ENCODE peak calls at places on chromosomes 2 and 18, in four cellular contexts. One of them, this sample, is unnamed.

GRCh38 chr2:44420725-44421124 is 59.0 kb downstream of the CAMKMT start:
- DNase-seq in left cardiac atrium: no peak
- DNase-seq in right lobe of liver: no peak
- DNase-seq in ACHN: no peak
- DNase-seq in this sample: no peak

GRCh38 chr18:67485655-67486054 is 30.9 kb downstream of the DSEL start:
- DNase-seq in right lobe of liver: no peak
- DNase-seq in left cardiac atrium: no peak
- DNase-seq in ACHN: no peak
- DNase-seq in this sample: no peak

GRCh38 chr2:12700989-12701388 is 15.7 kb upstream of the TRIB2 start:
- DNase-seq in right lobe of liver: no peak
- DNase-seq in ACHN: no peak
- DNase-seq in left cardiac atrium: no peak
- DNase-seq in this sample: no peak

GRCh38 chr2:231482806-231483391 is 18.6 kb upstream of the NCL start:
- DNase-seq in right lobe of liver: peak
- DNase-seq in left cardiac atrium: peak
- DNase-seq in ACHN: peak
- DNase-seq in this sample: peak

GRCh38 chr2:134718095-134718955 is 475 bp downstream of the TMEM163 start:
- DNase-seq in ACHN: peak
- DNase-seq in left cardiac atrium: peak
- DNase-seq in right lobe of liver: no peak
- DNase-seq in this sample: no peak

GRCh38 chr2:127647242-127648190 is 1.6 kb downstream of the GPR17 start:
- DNase-seq in left cardiac atrium: peak
- DNase-seq in right lobe of liver: peak
- DNase-seq in ACHN: peak
- DNase-seq in this sample: no peak

GRCh38 chr2:158457092-158457825 is 507 bp downstream of the PKP4 start:
- DNase-seq in ACHN: peak
- DNase-seq in right lobe of liver: peak
- DNase-seq in left cardiac atrium: peak
- DNase-seq in this sample: peak

GRCh38 chr18:35463050-35463449 is 34.7 kb downstream of the INO80C start:
- DNase-seq in right lobe of liver: no peak
- DNase-seq in ACHN: no peak
- DNase-seq in left cardiac atrium: peak
- DNase-seq in this sample: no peak

GRCh38 chr2:88423733-88424132 is 28.8 kb downstream of the FOXI3 start:
- DNase-seq in ACHN: no peak
- DNase-seq in right lobe of liver: no peak
- DNase-seq in left cardiac atrium: no peak
- DNase-seq in this sample: no peak

GRCh38 chr2:147989809-147990403 is 30.6 kb downstream of the ORC4 start:
- DNase-seq in right lobe of liver: no peak
- DNase-seq in left cardiac atrium: no peak
- DNase-seq in ACHN: peak
- DNase-seq in this sample: peak

GRCh38 chr2:105600949-105601708 is 143.6 kb upstream of the NCK2 start:
- DNase-seq in right lobe of liver: no peak
- DNase-seq in ACHN: no peak
- DNase-seq in left cardiac atrium: no peak
- DNase-seq in this sample: no peak

GRCh38 chr2:216206821-216207220 is 97.7 kb downstream of the XRCC5 start:
- DNase-seq in right lobe of liver: no peak
- DNase-seq in left cardiac atrium: no peak
- DNase-seq in ACHN: no peak
- DNase-seq in this sample: no peak

GRCh38 chr18:72672364-72673151 is 128.4 kb upstream of the CBLN2 start:
- DNase-seq in right lobe of liver: no peak
- DNase-seq in ACHN: peak
- DNase-seq in left cardiac atrium: no peak
- DNase-seq in this sample: peak

GRCh38 chr2:133422946-133423345 is 145.3 kb downstream of the NCKAP5 start:
- DNase-seq in left cardiac atrium: no peak
- DNase-seq in right lobe of liver: no peak
- DNase-seq in ACHN: peak
- DNase-seq in this sample: no peak

GRCh38 chr2:219517954-219518778 is 3.9 kb downstream of the ASIC4 start:
- DNase-seq in right lobe of liver: no peak
- DNase-seq in left cardiac atrium: no peak
- DNase-seq in ACHN: no peak
- DNase-seq in this sample: no peak

GRCh38 chr2:26986576-26986975 is 16.1 kb downstream of the MAPRE3 start:
- DNase-seq in right lobe of liver: no peak
- DNase-seq in ACHN: peak
- DNase-seq in left cardiac atrium: no peak
- DNase-seq in this sample: no peak

GRCh38 chr2:222939208-222939846 is 78.5 kb downstream of the ACSL3 start:
- DNase-seq in ACHN: peak
- DNase-seq in right lobe of liver: no peak
- DNase-seq in left cardiac atrium: no peak
- DNase-seq in this sample: peak

GRCh38 chr2:160228141-160228963 is 28.3 kb upstream of the ITGB6 start:
- DNase-seq in left cardiac atrium: no peak
- DNase-seq in right lobe of liver: no peak
- DNase-seq in ACHN: peak
- DNase-seq in this sample: no peak

GRCh38 chr2:97736185-97736584 is 22.8 kb downstream of the ZAP70 start:
- DNase-seq in ACHN: no peak
- DNase-seq in left cardiac atrium: no peak
- DNase-seq in right lobe of liver: no peak
- DNase-seq in this sample: no peak

GRCh38 chr18:57980573-57981348 is 63.3 kb upstream of the NEDD4L start:
- DNase-seq in left cardiac atrium: no peak
- DNase-seq in right lobe of liver: no peak
- DNase-seq in ACHN: no peak
- DNase-seq in this sample: peak

GRCh38 chr18:34709104-34709503 is 994 bp upstream of the DTNA start:
- DNase-seq in left cardiac atrium: no peak
- DNase-seq in ACHN: no peak
- DNase-seq in right lobe of liver: no peak
- DNase-seq in this sample: no peak

GRCh38 chr2:241038374-241039180 is 40.2 kb downstream of the SNED1 start:
- DNase-seq in ACHN: no peak
- DNase-seq in right lobe of liver: no peak
- DNase-seq in left cardiac atrium: no peak
- DNase-seq in this sample: no peak

GRCh38 chr2:147100406-147101035 is 744.3 kb upstream of the ACVR2A start:
- DNase-seq in left cardiac atrium: no peak
- DNase-seq in right lobe of liver: no peak
- DNase-seq in ACHN: no peak
- DNase-seq in this sample: no peak

GRCh38 chr2:176473177-176473576 is 203.9 kb downstream of the MTX2 start:
- DNase-seq in ACHN: peak
- DNase-seq in left cardiac atrium: peak
- DNase-seq in right lobe of liver: peak
- DNase-seq in this sample: peak

GRCh38 chr18:79715280-79715679 is 35.7 kb downstream of the CTDP1 start:
- DNase-seq in ACHN: no peak
- DNase-seq in left cardiac atrium: peak
- DNase-seq in right lobe of liver: no peak
- DNase-seq in this sample: no peak

GRCh38 chr2:127681288-127681771 is 6.0 kb upstream of the LIMS2 start:
- DNase-seq in ACHN: no peak
- DNase-seq in left cardiac atrium: peak
- DNase-seq in right lobe of liver: no peak
- DNase-seq in this sample: no peak

GRCh38 chr2:18339326-18339725 is 221.1 kb downstream of the RDH14 start:
- DNase-seq in right lobe of liver: no peak
- DNase-seq in left cardiac atrium: no peak
- DNase-seq in ACHN: no peak
- DNase-seq in this sample: no peak

GRCh38 chr18:65768379-65768778 is 17.6 kb downstream of the CDH7 start:
- DNase-seq in left cardiac atrium: no peak
- DNase-seq in ACHN: no peak
- DNase-seq in right lobe of liver: no peak
- DNase-seq in this sample: no peak

GRCh38 chr2:68196120-68196716 is 38.5 kb downstream of the PNO1 start:
- DNase-seq in ACHN: peak
- DNase-seq in left cardiac atrium: peak
- DNase-seq in right lobe of liver: no peak
- DNase-seq in this sample: peak

GRCh38 chr2:217563565-217563964 is 439.2 kb downstream of the TNS1 start:
- DNase-seq in ACHN: no peak
- DNase-seq in left cardiac atrium: no peak
- DNase-seq in right lobe of liver: no peak
- DNase-seq in this sample: no peak

GRCh38 chr2:58140508-58141072 is 94.0 kb downstream of the VRK2 start:
- DNase-seq in left cardiac atrium: no peak
- DNase-seq in ACHN: no peak
- DNase-seq in right lobe of liver: no peak
- DNase-seq in this sample: no peak

GRCh38 chr2:127929449-127929848 is 43.7 kb upstream of the AMMECR1L start:
- DNase-seq in ACHN: no peak
- DNase-seq in right lobe of liver: no peak
- DNase-seq in left cardiac atrium: no peak
- DNase-seq in this sample: no peak

GRCh38 chr2:37192551-37192950 is 3.7 kb upstream of the CEBPZOS start:
- DNase-seq in ACHN: no peak
- DNase-seq in left cardiac atrium: no peak
- DNase-seq in right lobe of liver: no peak
- DNase-seq in this sample: no peak

GRCh38 chr2:47798628-47799027 is 15.7 kb downstream of the MSH6 start:
- DNase-seq in right lobe of liver: no peak
- DNase-seq in ACHN: no peak
- DNase-seq in left cardiac atrium: no peak
- DNase-seq in this sample: no peak

GRCh38 chr2:9594361-9595063 is 36.3 kb downstream of the YWHAQ start:
- DNase-seq in ACHN: peak
- DNase-seq in right lobe of liver: no peak
- DNase-seq in left cardiac atrium: no peak
- DNase-seq in this sample: peak

GRCh38 chr2:74205586-74205985 is 7.2 kb downstream of the MTHFD2 start:
- DNase-seq in ACHN: no peak
- DNase-seq in right lobe of liver: no peak
- DNase-seq in left cardiac atrium: no peak
- DNase-seq in this sample: peak

GRCh38 chr2:68828887-68829708 is 42.1 kb downstream of the BMP10 start:
- DNase-seq in right lobe of liver: peak
- DNase-seq in ACHN: peak
- DNase-seq in left cardiac atrium: peak
- DNase-seq in this sample: peak

GRCh38 chr2:224085246-224085645 is 46.2 kb upstream of the SERPINE2 start:
- DNase-seq in right lobe of liver: no peak
- DNase-seq in left cardiac atrium: no peak
- DNase-seq in ACHN: peak
- DNase-seq in this sample: peak

GRCh38 chr2:128472789-128473174 is 154.1 kb upstream of the HS6ST1 start:
- DNase-seq in ACHN: no peak
- DNase-seq in right lobe of liver: no peak
- DNase-seq in left cardiac atrium: no peak
- DNase-seq in this sample: no peak

This sample was measured in SW480.